ENCODE peak calls at places on chromosomes 7 and 10, in five cellular contexts. One of them, this sample, is unnamed.

GRCh38 chr10:47104101-47104707 is 193.0 kb downstream of the PTPN20 start:
- DNase-seq in esophagus squamous epithelium: no peak
- DNase-seq in mammary epithelial cell: no peak
- DNase-seq in effector memory CD4-positive, alpha-beta T cell: no peak
- DNase-seq in substantia nigra: no peak
- DNase-seq in this sample: no peak

GRCh38 chr7:150345012-150345411 is 3.6 kb upstream of the RARRES2 start:
- DNase-seq in effector memory CD4-positive, alpha-beta T cell: no peak
- DNase-seq in mammary epithelial cell: no peak
- DNase-seq in substantia nigra: no peak
- DNase-seq in esophagus squamous epithelium: no peak
- DNase-seq in this sample: no peak

GRCh38 chr10:59971915-59972314 is 65.6 kb upstream of the CCDC6 start:
- DNase-seq in effector memory CD4-positive, alpha-beta T cell: no peak
- DNase-seq in mammary epithelial cell: peak
- DNase-seq in substantia nigra: no peak
- DNase-seq in esophagus squamous epithelium: no peak
- DNase-seq in this sample: no peak

GRCh38 chr7:15891151-15891842 is 204.8 kb upstream of the MEOX2 start:
- DNase-seq in esophagus squamous epithelium: no peak
- DNase-seq in mammary epithelial cell: no peak
- DNase-seq in effector memory CD4-positive, alpha-beta T cell: no peak
- DNase-seq in substantia nigra: no peak
- DNase-seq in this sample: no peak

GRCh38 chr7:47724335-47724982 is 142.5 kb upstream of the TNS3 start:
- DNase-seq in effector memory CD4-positive, alpha-beta T cell: no peak
- DNase-seq in mammary epithelial cell: peak
- DNase-seq in esophagus squamous epithelium: no peak
- DNase-seq in substantia nigra: no peak
- DNase-seq in this sample: no peak

GRCh38 chr7:78601728-78602127 is 803.2 kb downstream of the PHTF2 start:
- DNase-seq in substantia nigra: no peak
- DNase-seq in effector memory CD4-positive, alpha-beta T cell: no peak
- DNase-seq in mammary epithelial cell: no peak
- DNase-seq in esophagus squamous epithelium: no peak
- DNase-seq in this sample: no peak

GRCh38 chr10:43044444-43045245 is 32.2 kb upstream of the RET start:
- DNase-seq in substantia nigra: no peak
- DNase-seq in mammary epithelial cell: no peak
- DNase-seq in effector memory CD4-positive, alpha-beta T cell: no peak
- DNase-seq in esophagus squamous epithelium: no peak
- DNase-seq in this sample: no peak

GRCh38 chr10:77357611-77358010 is 280.0 kb downstream of the KCNMA1 start:
- DNase-seq in effector memory CD4-positive, alpha-beta T cell: no peak
- DNase-seq in mammary epithelial cell: peak
- DNase-seq in esophagus squamous epithelium: no peak
- DNase-seq in substantia nigra: no peak
- DNase-seq in this sample: no peak

GRCh38 chr10:127398140-127398966 is 150.8 kb upstream of the NPS start:
- DNase-seq in effector memory CD4-positive, alpha-beta T cell: no peak
- DNase-seq in esophagus squamous epithelium: no peak
- DNase-seq in mammary epithelial cell: peak
- DNase-seq in substantia nigra: peak
- DNase-seq in this sample: no peak

GRCh38 chr10:106625761-106626160 is 538.7 kb downstream of the SORCS1 start:
- DNase-seq in effector memory CD4-positive, alpha-beta T cell: no peak
- DNase-seq in substantia nigra: no peak
- DNase-seq in mammary epithelial cell: no peak
- DNase-seq in esophagus squamous epithelium: no peak
- DNase-seq in this sample: no peak

GRCh38 chr7:45665172-45665571 is 91.0 kb downstream of the ADCY1 start:
- DNase-seq in esophagus squamous epithelium: no peak
- DNase-seq in effector memory CD4-positive, alpha-beta T cell: no peak
- DNase-seq in substantia nigra: no peak
- DNase-seq in mammary epithelial cell: no peak
- DNase-seq in this sample: no peak

GRCh38 chr7:137122145-137122544 is 221.4 kb downstream of the PTN start:
- DNase-seq in effector memory CD4-positive, alpha-beta T cell: no peak
- DNase-seq in mammary epithelial cell: no peak
- DNase-seq in substantia nigra: no peak
- DNase-seq in esophagus squamous epithelium: no peak
- DNase-seq in this sample: no peak

GRCh38 chr10:50740351-50740688 is 584 bp downstream of the ASAH2B start:
- DNase-seq in effector memory CD4-positive, alpha-beta T cell: no peak
- DNase-seq in mammary epithelial cell: peak
- DNase-seq in esophagus squamous epithelium: no peak
- DNase-seq in substantia nigra: peak
- DNase-seq in this sample: no peak

GRCh38 chr7:9776900-9777299 is 1196.8 kb upstream of the PHF14 start:
- DNase-seq in esophagus squamous epithelium: no peak
- DNase-seq in mammary epithelial cell: no peak
- DNase-seq in effector memory CD4-positive, alpha-beta T cell: no peak
- DNase-seq in substantia nigra: no peak
- DNase-seq in this sample: no peak

GRCh38 chr10:86103391-86104101 is 263.0 kb downstream of the GRID1 start:
- DNase-seq in effector memory CD4-positive, alpha-beta T cell: no peak
- DNase-seq in mammary epithelial cell: no peak
- DNase-seq in esophagus squamous epithelium: no peak
- DNase-seq in substantia nigra: no peak
- DNase-seq in this sample: no peak

GRCh38 chr10:86522385-86522855 is 828 bp upstream of the WAPL start:
- DNase-seq in esophagus squamous epithelium: no peak
- DNase-seq in substantia nigra: no peak
- DNase-seq in mammary epithelial cell: peak
- DNase-seq in effector memory CD4-positive, alpha-beta T cell: no peak
- DNase-seq in this sample: no peak

DNA sequence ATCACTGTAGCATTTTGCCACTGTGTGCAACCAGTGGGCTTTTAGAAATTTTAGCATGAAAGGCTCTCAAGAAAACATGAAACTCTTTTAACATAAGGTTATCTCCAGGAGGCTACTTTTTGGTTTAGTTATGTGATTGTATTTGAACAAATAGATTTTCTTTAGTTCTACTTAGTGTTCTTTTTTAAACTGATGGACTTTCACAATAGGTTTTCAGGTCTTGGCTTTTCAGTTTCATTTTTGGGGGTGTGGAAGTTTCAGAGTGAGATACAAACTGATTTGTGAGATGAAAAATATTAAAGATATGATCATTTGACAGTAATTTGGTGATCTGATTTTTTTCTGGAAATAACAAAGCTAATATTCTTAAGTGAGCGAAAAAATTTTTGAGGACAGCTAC is 344.1 kb downstream of the PHF14 start:
- DNase-seq in substantia nigra: no peak
- DNase-seq in mammary epithelial cell: no peak
- DNase-seq in esophagus squamous epithelium: no peak
- DNase-seq in effector memory CD4-positive, alpha-beta T cell: no peak
- DNase-seq in this sample: no peak
- H3K27ac ChIP-seq in substantia nigra: no peak
- H3K27ac ChIP-seq in mammary epithelial cell: no peak
- H3K27ac ChIP-seq in esophagus squamous epithelium: no peak
- H3K27ac ChIP-seq in effector memory CD4-positive, alpha-beta T cell: no peak
- H3K27ac ChIP-seq in this sample: no peak

GRCh38 chr10:56606202-56606601 is 245.1 kb upstream of the ZWINT start:
- DNase-seq in esophagus squamous epithelium: no peak
- DNase-seq in effector memory CD4-positive, alpha-beta T cell: no peak
- DNase-seq in mammary epithelial cell: no peak
- DNase-seq in substantia nigra: no peak
- DNase-seq in this sample: no peak
- H3K27ac ChIP-seq in esophagus squamous epithelium: no peak
- H3K27ac ChIP-seq in effector memory CD4-positive, alpha-beta T cell: no peak
- H3K27ac ChIP-seq in mammary epithelial cell: no peak
- H3K27ac ChIP-seq in substantia nigra: no peak
- H3K27ac ChIP-seq in this sample: no peak

DNA sequence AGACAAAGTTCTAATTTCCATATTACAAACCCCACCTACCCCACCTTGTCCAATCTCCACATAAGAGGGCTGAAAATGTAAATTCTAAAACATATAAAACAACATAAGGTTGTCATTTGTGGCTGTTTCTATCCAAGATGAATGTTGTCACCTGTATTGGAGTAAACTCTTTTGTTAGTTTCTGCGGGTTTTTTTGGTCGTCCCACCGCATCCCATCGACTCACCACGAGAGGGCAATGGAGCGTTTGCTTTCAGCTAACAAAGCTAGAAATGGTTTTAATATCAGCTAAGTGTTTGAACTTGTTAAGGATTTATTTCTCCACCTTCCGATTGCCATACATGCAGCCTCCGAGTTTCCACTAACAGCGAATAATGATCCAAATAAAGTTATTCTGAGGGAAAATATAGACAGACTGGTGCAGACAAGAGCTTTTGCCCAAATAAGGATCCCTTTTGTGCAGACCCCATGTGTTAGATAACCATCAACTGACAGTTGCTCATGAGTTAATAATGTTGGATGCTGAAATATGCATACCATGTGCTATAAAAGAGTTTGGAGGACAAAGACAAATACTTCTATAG is 137.2 kb downstream of the ARID5B start:
- DNase-seq in mammary epithelial cell: peak
- DNase-seq in esophagus squamous epithelium: no peak
- DNase-seq in substantia nigra: peak
- DNase-seq in effector memory CD4-positive, alpha-beta T cell: peak
- DNase-seq in this sample: peak
- H3K27ac ChIP-seq in mammary epithelial cell: peak
- H3K27ac ChIP-seq in esophagus squamous epithelium: peak
- H3K27ac ChIP-seq in substantia nigra: no peak
- H3K27ac ChIP-seq in effector memory CD4-positive, alpha-beta T cell: peak
- H3K27ac ChIP-seq in this sample: no peak

GRCh38 chr7:151599401-151600227 is 79.9 kb upstream of the RHEB start:
- DNase-seq in substantia nigra: no peak
- DNase-seq in mammary epithelial cell: peak
- DNase-seq in effector memory CD4-positive, alpha-beta T cell: no peak
- DNase-seq in esophagus squamous epithelium: no peak
- DNase-seq in this sample: no peak

GRCh38 chr7:151601521-151602305 is 82.0 kb upstream of the RHEB start:
- DNase-seq in effector memory CD4-positive, alpha-beta T cell: no peak
- DNase-seq in esophagus squamous epithelium: no peak
- DNase-seq in mammary epithelial cell: peak
- DNase-seq in substantia nigra: no peak
- DNase-seq in this sample: no peak

GRCh38 chr7:151597541-151597940 is 77.8 kb upstream of the RHEB start:
- DNase-seq in esophagus squamous epithelium: no peak
- DNase-seq in mammary epithelial cell: no peak
- DNase-seq in effector memory CD4-positive, alpha-beta T cell: no peak
- DNase-seq in substantia nigra: no peak
- DNase-seq in this sample: no peak

GRCh38 chr7:151595702-151596340 is 76.1 kb upstream of the RHEB start:
- DNase-seq in effector memory CD4-positive, alpha-beta T cell: no peak
- DNase-seq in substantia nigra: peak
- DNase-seq in esophagus squamous epithelium: no peak
- DNase-seq in mammary epithelial cell: no peak
- DNase-seq in this sample: no peak

DNA sequence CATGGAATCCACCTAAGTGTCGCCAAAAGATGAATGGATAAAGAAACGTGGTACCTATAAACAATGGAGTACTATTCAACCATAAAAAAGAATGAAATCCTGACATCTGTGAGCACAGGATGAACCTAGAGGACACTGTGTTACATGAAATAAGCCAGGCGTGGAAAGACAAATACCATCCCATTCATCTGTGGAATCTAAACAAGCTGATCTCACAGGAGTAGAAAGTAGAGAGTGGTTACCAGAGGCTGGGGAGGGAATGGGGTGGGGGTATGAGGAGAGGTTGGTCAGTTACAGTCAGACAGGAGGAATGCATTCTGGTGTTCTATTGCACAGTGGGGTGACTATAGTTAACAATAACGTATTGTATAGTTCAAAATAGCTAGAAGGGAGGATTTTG is 78.3 kb upstream of the RHEB start:
- DNase-seq in esophagus squamous epithelium: no peak
- DNase-seq in substantia nigra: no peak
- DNase-seq in effector memory CD4-positive, alpha-beta T cell: no peak
- DNase-seq in mammary epithelial cell: peak
- DNase-seq in this sample: no peak
- H3K27ac ChIP-seq in esophagus squamous epithelium: no peak
- H3K27ac ChIP-seq in substantia nigra: no peak
- H3K27ac ChIP-seq in effector memory CD4-positive, alpha-beta T cell: no peak
- H3K27ac ChIP-seq in mammary epithelial cell: peak
- H3K27ac ChIP-seq in this sample: no peak

GRCh38 chr10:5761220-5761619 is 52.0 kb downstream of the GDI2 start:
- DNase-seq in esophagus squamous epithelium: no peak
- DNase-seq in mammary epithelial cell: no peak
- DNase-seq in substantia nigra: no peak
- DNase-seq in effector memory CD4-positive, alpha-beta T cell: no peak
- DNase-seq in this sample: no peak

GRCh38 chr10:5765617-5766016 is 47.6 kb downstream of the GDI2 start:
- DNase-seq in effector memory CD4-positive, alpha-beta T cell: no peak
- DNase-seq in mammary epithelial cell: no peak
- DNase-seq in esophagus squamous epithelium: no peak
- DNase-seq in substantia nigra: no peak
- DNase-seq in this sample: no peak

GRCh38 chr10:5766189-5766588 is 47.0 kb downstream of the GDI2 start:
- DNase-seq in mammary epithelial cell: no peak
- DNase-seq in substantia nigra: no peak
- DNase-seq in esophagus squamous epithelium: no peak
- DNase-seq in effector memory CD4-positive, alpha-beta T cell: no peak
- DNase-seq in this sample: no peak

GRCh38 chr10:5762531-5762930 is 50.7 kb downstream of the GDI2 start:
- DNase-seq in esophagus squamous epithelium: no peak
- DNase-seq in effector memory CD4-positive, alpha-beta T cell: no peak
- DNase-seq in mammary epithelial cell: no peak
- DNase-seq in substantia nigra: no peak
- DNase-seq in this sample: no peak

GRCh38 chr10:5764422-5765297 is 48.6 kb downstream of the GDI2 start:
- DNase-seq in esophagus squamous epithelium: no peak
- DNase-seq in effector memory CD4-positive, alpha-beta T cell: no peak
- DNase-seq in mammary epithelial cell: no peak
- DNase-seq in substantia nigra: no peak
- DNase-seq in this sample: no peak
- H3K27ac ChIP-seq in esophagus squamous epithelium: no peak
- H3K27ac ChIP-seq in effector memory CD4-positive, alpha-beta T cell: no peak
- H3K27ac ChIP-seq in mammary epithelial cell: no peak
- H3K27ac ChIP-seq in substantia nigra: no peak
- H3K27ac ChIP-seq in this sample: no peak

GRCh38 chr10:73772280-73773151 is 9.3 kb upstream of the CHCHD1 start:
- DNase-seq in mammary epithelial cell: peak
- DNase-seq in effector memory CD4-positive, alpha-beta T cell: peak
- DNase-seq in esophagus squamous epithelium: peak
- DNase-seq in substantia nigra: peak
- DNase-seq in this sample: peak

GRCh38 chr10:73769396-73769795 is 12.5 kb upstream of the CHCHD1 start:
- DNase-seq in substantia nigra: no peak
- DNase-seq in effector memory CD4-positive, alpha-beta T cell: no peak
- DNase-seq in esophagus squamous epithelium: no peak
- DNase-seq in mammary epithelial cell: no peak
- DNase-seq in this sample: no peak

GRCh38 chr10:73771722-73772279 is 10.0 kb upstream of the CHCHD1 start:
- DNase-seq in esophagus squamous epithelium: no peak
- DNase-seq in mammary epithelial cell: no peak
- DNase-seq in substantia nigra: no peak
- DNase-seq in effector memory CD4-positive, alpha-beta T cell: peak
- DNase-seq in this sample: no peak

GRCh38 chr10:73773152-73773879 is 8.5 kb upstream of the CHCHD1 start:
- DNase-seq in effector memory CD4-positive, alpha-beta T cell: no peak
- DNase-seq in substantia nigra: no peak
- DNase-seq in mammary epithelial cell: no peak
- DNase-seq in esophagus squamous epithelium: no peak
- DNase-seq in this sample: no peak

GRCh38 chr10:73768881-73769280 is 13.0 kb upstream of the CHCHD1 start:
- DNase-seq in esophagus squamous epithelium: no peak
- DNase-seq in effector memory CD4-positive, alpha-beta T cell: peak
- DNase-seq in substantia nigra: no peak
- DNase-seq in mammary epithelial cell: no peak
- DNase-seq in this sample: no peak
- H3K27ac ChIP-seq in esophagus squamous epithelium: no peak
- H3K27ac ChIP-seq in effector memory CD4-positive, alpha-beta T cell: peak
- H3K27ac ChIP-seq in substantia nigra: no peak
- H3K27ac ChIP-seq in mammary epithelial cell: no peak
- H3K27ac ChIP-seq in this sample: no peak